ENCODE peak calls at places on chromosomes 3 and 15, in six cellular contexts. T is spleen, F is Peyer's patch, I is adrenal gland, E is testis, N is IMR-90. G is an unnamed sample.

GRCh38 chr3:170098753-170099152 is 61.0 kb downstream of the GPR160 start:
- DNase-seq in T (no peak), E (no peak), F (no peak), N (peak; percentile 35), I (no peak), G (no peak)

GRCh38 chr3:37520802-37521350 is 340.8 kb upstream of the CTDSPL start:
- DNase-seq in I (no peak), F (no peak), N (no peak), E (no peak), T (no peak), G (no peak)

GRCh38 chr3:45943207-45943846 is at the start of gene CXCR6:
- DNase-seq in I (no peak), T (no peak), F (peak; percentile 62), N (peak; percentile 33), E (no peak), G (peak; percentile 37)

GRCh38 chr15:66924889-66925288 is 140.5 kb upstream of the SMAD3 start:
- DNase-seq in N (no peak), I (no peak), E (no peak), F (no peak), T (no peak), G (peak; percentile 37)

GRCh38 chr3:48155122-48155521 is 33.1 kb downstream of the CDC25A start:
- DNase-seq in T (no peak), N (peak; percentile 94), F (no peak), I (no peak), E (no peak), G (no peak)

GRCh38 chr3:13379191-13379830 is 40.8 kb downstream of the NUP210 start:
- DNase-seq in N (peak; percentile 84), I (peak; percentile 68), E (peak; percentile 16), F (no peak), T (no peak), G (no peak)

GRCh38 chr3:186622651-186623310 is 9.9 kb downstream of the AHSG start:
- DNase-seq in N (no peak), T (no peak), E (no peak), F (no peak), I (no peak), G (no peak)

GRCh38 chr3:143207338-143207961 is 87.9 kb downstream of the CHST2 start:
- DNase-seq in T (no peak), F (no peak), I (no peak), N (peak; percentile 67), E (no peak), G (no peak)

GRCh38 chr3:133401374-133402135 is 1.7 kb downstream of the BFSP2 start:
- DNase-seq in E (no peak), I (no peak), T (peak; percentile 39), N (peak; percentile 77), F (no peak), G (peak; percentile 44)

GRCh38 chr15:79034284-79034683 is 56.3 kb downstream of the RASGRF1 start:
- DNase-seq in E (no peak), N (no peak), F (no peak), I (no peak), T (no peak), G (no peak)

GRCh38 chr3:187130346-187131066 is 8.8 kb downstream of the RPL39L start:
- DNase-seq in N (peak; percentile 62), E (no peak), F (no peak), I (no peak), T (no peak), G (no peak)

GRCh38 chr15:40957581-40958051 is 4.3 kb downstream of the CHAC1 start:
- DNase-seq in T (peak; percentile 45), I (peak; percentile 46), F (no peak), N (no peak), E (peak; percentile 74), G (peak; percentile 96)

GRCh38 chr3:71153753-71154152 is 429.8 kb downstream of the FOXP1 start:
- DNase-seq in T (no peak), F (no peak), N (no peak), I (no peak), E (no peak), G (no peak)

GRCh38 chr3:71150293-71150954 is 433.1 kb downstream of the FOXP1 start:
- DNase-seq in F (no peak), T (no peak), I (no peak), N (peak; percentile 27), E (no peak), G (no peak)

GRCh38 chr3:71152892-71153265 is 430.6 kb downstream of the FOXP1 start:
- DNase-seq in I (no peak), N (no peak), F (peak; percentile 70), T (no peak), E (no peak), G (no peak)

GRCh38 chr3:71154846-71155245 is 428.7 kb downstream of the FOXP1 start:
- DNase-seq in I (no peak), F (no peak), N (no peak), E (no peak), T (no peak), G (no peak)

DNA sequence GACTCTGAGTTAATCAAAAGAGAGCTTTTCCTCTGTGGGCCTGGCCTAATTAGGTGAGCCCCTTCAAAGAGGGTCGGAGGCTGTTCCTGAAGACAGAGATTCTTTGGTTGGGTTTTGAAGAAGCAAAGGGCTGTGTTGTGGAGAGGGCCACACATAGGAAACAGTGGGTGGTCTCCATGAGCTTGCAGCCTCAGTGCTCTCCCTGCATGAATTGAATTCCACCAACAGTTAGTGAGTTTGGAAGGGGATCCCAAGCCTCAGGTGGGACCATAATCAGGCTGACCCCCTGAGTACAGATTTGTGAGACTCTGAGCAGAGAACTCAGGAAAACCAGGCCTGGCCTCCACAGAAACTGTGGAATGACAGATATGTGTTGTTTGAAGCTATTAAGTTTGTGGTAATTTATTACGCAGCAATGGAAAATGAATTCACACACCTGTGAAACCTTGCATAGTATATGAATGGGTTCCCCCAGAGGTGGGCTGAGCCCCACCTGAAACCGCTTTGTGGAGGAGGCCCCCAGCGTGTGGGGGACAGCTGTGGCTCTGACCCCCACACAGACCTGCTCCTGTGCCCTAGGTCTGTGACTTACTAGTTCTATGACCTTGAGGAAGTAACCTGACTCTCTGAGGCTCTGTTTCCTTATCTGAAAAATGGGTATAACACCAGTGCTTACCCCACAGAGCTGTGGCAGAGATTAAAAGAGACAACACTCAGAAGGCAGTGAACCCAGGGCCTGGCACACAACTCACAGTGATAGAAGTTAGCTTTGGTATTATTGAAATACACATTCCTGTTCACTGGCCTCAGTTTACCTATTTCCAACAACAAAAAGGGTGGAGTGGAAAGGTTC is 431.3 kb downstream of the FOXP1 start:
- DNase-seq in T (no peak), F (no peak), E (no peak), N (no peak), I (no peak), G (no peak)
- H3K27ac ChIP-seq in T (no peak overlapping the region), F (peak overlapping the region; percentile 26), E (no peak overlapping the region), N (no peak overlapping the region), I (no peak overlapping the region), G (no peak overlapping the region)

GRCh38 chr15:63502843-63503738 is 1.3 kb upstream of the USP3 start:
- DNase-seq in T (peak; percentile 97), N (peak; percentile 87), E (peak; percentile 84), F (peak; percentile 97), I (peak; percentile 92), G (peak; percentile 95)
- TF ChIP-seq POLR2A in T (no peak), N (no peak), E (no peak), F (peak; percentile 82), I (peak; percentile 73), G (peak; percentile 79)

GRCh38 chr15:82942691-82943090 is 9.8 kb downstream of the HOMER2 start:
- DNase-seq in F (no peak), I (peak; percentile 75), T (peak; percentile 10), N (no peak), E (no peak), G (no peak)
- H3K27ac ChIP-seq in F (no peak overlapping the region), I (no peak overlapping the region), T (no peak overlapping the region), N (no peak overlapping the region), E (no peak overlapping the region), G (no peak overlapping the region)

GRCh38 chr15:91039996-91040395 is 17.6 kb upstream of the VPS33B start:
- DNase-seq in T (no peak), I (no peak), N (no peak), E (no peak), F (no peak), G (no peak)
- TF ChIP-seq POLR2A in T (no peak), I (no peak), N (no peak), E (no peak), F (no peak), G (no peak)

DNA sequence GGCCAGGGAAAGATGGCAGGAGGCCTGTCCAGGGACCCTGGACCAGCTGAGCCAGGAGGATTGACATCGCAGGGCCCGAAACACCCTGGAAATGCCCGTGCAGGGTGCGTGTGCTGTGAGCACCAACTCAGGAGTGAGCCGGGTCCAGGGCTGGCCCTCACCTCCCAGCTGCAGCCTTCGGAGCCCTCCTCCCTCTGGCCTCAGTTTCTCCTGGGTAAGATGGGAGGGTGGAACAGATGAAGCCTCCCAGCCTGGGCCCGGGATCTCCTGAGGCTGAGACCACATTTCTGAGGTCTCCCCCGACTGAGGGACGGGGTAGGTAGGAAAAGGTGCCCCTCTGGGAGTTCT is 5.3 kb upstream of the CALML4 start:
- DNase-seq in E (no peak), F (no peak), N (no peak), T (peak; percentile 59), I (no peak), G (no peak)
- H3K27ac ChIP-seq in E (no peak overlapping the region), F (no peak overlapping the region), N (peak overlapping the region; percentile 4), T (no peak overlapping the region), I (no peak overlapping the region), G (peak overlapping the region; percentile 32)

DNA sequence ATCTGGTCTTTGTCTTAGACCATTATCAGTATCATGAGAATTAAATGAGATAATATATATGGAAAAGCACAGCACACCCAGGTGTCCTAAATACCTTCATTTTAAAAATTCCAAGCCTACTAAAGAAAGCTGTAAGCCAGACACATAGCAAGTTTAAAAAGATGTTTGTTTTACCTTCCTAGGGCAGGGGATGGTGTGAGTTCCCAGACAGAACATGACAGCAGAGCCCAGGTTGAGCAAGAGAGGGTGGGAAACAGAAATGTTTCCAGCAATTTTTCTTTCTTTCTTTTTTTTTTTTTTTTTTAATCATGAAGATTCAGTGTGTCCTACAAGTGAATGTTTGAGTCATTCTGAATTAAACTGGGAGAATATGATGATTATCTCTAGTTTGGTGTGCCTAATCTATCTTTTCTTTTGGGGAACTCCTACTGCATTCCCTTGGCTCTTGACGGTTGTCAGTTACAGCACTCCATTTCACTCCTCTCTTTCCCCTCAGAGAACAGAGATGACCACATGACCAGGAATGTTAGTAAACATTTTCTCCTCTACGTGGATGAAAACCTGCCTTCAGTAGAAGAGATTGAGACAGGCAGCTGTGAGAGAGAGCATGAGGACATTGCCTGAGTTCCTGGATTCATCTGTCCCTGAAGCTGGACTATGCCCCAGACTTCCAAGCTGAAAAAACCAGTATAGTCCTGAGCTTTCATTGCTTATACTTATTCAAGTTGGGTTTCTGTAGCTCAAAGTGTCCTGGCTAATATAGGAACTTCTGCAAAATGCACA is 54.5 kb upstream of the ARL14 start:
- DNase-seq in N (no peak), E (no peak), T (no peak), F (no peak), I (no peak), G (no peak)
- TF ChIP-seq POLR2A in N (no peak), E (no peak), T (no peak), F (no peak), I (no peak), G (no peak)

DNA sequence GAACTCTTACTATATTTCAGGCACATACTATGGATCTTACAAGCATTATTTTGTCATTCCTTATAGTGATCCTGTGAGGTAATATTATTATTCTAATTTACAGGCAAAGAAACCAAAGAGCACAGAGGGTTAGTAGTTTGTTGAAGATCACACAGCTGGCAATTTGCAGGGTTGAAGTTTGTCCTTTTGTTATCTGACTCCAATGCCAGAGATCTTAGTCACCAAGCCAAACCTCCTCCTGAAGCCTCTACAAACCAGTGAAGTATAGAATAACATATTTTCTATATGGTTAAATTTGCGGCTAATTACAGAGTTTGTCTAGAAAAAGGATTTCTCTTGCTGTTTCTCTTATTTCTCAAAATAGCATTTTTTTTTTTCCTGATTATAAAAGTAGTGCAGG is 11.2 kb downstream of the ISLR2 start:
- DNase-seq in I (no peak), N (no peak), E (no peak), T (no peak), F (no peak), G (no peak)
- H3K27ac ChIP-seq in I (no peak overlapping the region), N (no peak overlapping the region), E (no peak overlapping the region), T (no peak overlapping the region), F (no peak overlapping the region), G (no peak overlapping the region)